ENCODE peak calls at places on chromosome 19, in four cellular contexts. K is EL, M is T-cell, D is head of caudate nucleus. H is an unnamed sample.

GRCh38 chr19:53195265-53195879 is 2.2 kb upstream of the ZNF665 start:
- DNase-seq in K (peak), M (peak), D (peak), H (peak)

GRCh38 chr19:5022066-5022860 is 53.4 kb downstream of the KDM4B start:
- DNase-seq in K (no peak), M (no peak), D (no peak), H (no peak)

GRCh38 chr19:12938536-12939291 is at the start of gene CALR:
- DNase-seq in K (peak), M (peak), D (no peak), H (no peak)

GRCh38 chr19:5624154-5624663 is 1.3 kb downstream of the SAFB start:
- DNase-seq in K (peak), M (no peak), D (peak), H (no peak)

GRCh38 chr19:46828484-46828883 is 22.2 kb downstream of the AP2S1 start:
- DNase-seq in K (peak), M (no peak), D (no peak), H (no peak)

GRCh38 chr19:50759886-50760285 is 10.4 kb upstream of the GPR32 start:
- DNase-seq in K (peak), M (no peak), D (no peak), H (no peak)

GRCh38 chr19:8445488-8446001 is 770 bp downstream of the HNRNPM start:
- DNase-seq in K (peak), M (peak), D (peak), H (no peak)

GRCh38 chr19:28705008-28705407 is 507.9 kb downstream of the UQCRFS1 start:
- DNase-seq in K (peak), M (no peak), D (no peak), H (no peak)

GRCh38 chr19:3282155-3282554 is 57.7 kb downstream of the CELF5 start:
- DNase-seq in K (no peak), M (no peak), D (no peak), H (no peak)

GRCh38 chr19:17441241-17442135 is 7.0 kb downstream of the TMEM221 start:
- DNase-seq in K (peak), M (no peak), D (no peak), H (no peak)

GRCh38 chr19:49019242-49019932 is 2.5 kb upstream of the LHB start:
- DNase-seq in K (peak), M (peak), D (peak), H (peak)

GRCh38 chr19:7010722-7011593 is 10.3 kb downstream of the MBD3L2B start:
- DNase-seq in K (no peak), M (no peak), D (no peak), H (no peak)

GRCh38 chr19:43809762-43810696 is 7.8 kb upstream of the LYPD5 start:
- DNase-seq in K (peak), M (no peak), D (no peak), H (peak)

GRCh38 chr19:29617336-29618266 is 11.5 kb downstream of the POP4 start:
- DNase-seq in K (no peak), M (no peak), D (no peak), H (no peak)

GRCh38 chr19:49875801-49876421 is 1.2 kb downstream of the AKT1S1 start:
- DNase-seq in K (peak), M (peak), D (peak), H (no peak)

GRCh38 chr19:40241809-40242384 is 15.4 kb upstream of the CCNP start:
- DNase-seq in K (no peak), M (no peak), D (peak), H (no peak)

GRCh38 chr19:277581-278165 is 13.5 kb downstream of the PLPP2 start:
- DNase-seq in K (no peak), M (no peak), D (no peak), H (no peak)

GRCh38 chr19:45057444-45057843 is 18.6 kb downstream of the CLASRP start:
- DNase-seq in K (no peak), M (no peak), D (no peak), H (no peak)

GRCh38 chr19:52297601-52298358 is 811 bp downstream of the ZNF480 start:
- DNase-seq in K (peak), M (no peak), D (peak), H (no peak)

GRCh38 chr19:48556163-48556562 is 4.2 kb downstream of the SULT2B1 start:
- DNase-seq in K (peak), M (no peak), D (no peak), H (no peak)

GRCh38 chr19:40831502-40832430 is 18.5 kb downstream of the CYP2A6 start:
- DNase-seq in K (peak), M (no peak), D (no peak), H (no peak)

GRCh38 chr19:4414800-4415251 is 12.4 kb downstream of the CHAF1A start:
- DNase-seq in K (no peak), M (no peak), D (no peak), H (no peak)

GRCh38 chr19:36030264-36031148 is 2.2 kb downstream of the CLIP3 start:
- DNase-seq in K (peak), M (no peak), D (no peak), H (no peak)

GRCh38 chr19:10316229-10317044 is 622 bp upstream of the FDX2 start:
- DNase-seq in K (no peak), M (no peak), D (peak), H (no peak)

GRCh38 chr19:34088292-34088691 is 84.0 kb upstream of the LSM14A start:
- DNase-seq in K (peak), M (no peak), D (no peak), H (no peak)

GRCh38 chr19:3398114-3398899 is 31.9 kb downstream of the NFIC start:
- DNase-seq in K (no peak), M (no peak), D (peak), H (no peak)

GRCh38 chr19:15173746-15174404 is 26.9 kb downstream of the NOTCH3 start:
- DNase-seq in K (no peak), M (no peak), D (no peak), H (no peak)

GRCh38 chr19:18660051-18660910 is 23.2 kb upstream of the CRTC1 start:
- DNase-seq in K (peak), M (no peak), D (peak), H (no peak)

GRCh38 chr19:42284641-42285341 is 15.7 kb downstream of the CIC start:
- DNase-seq in K (no peak), M (no peak), D (peak), H (peak)

GRCh38 chr19:6801397-6802086 is 29.0 kb downstream of the VAV1 start:
- DNase-seq in K (peak), M (peak), D (peak), H (peak)

GRCh38 chr19:16113727-16114126 is 2.0 kb downstream of the RAB8A start:
- DNase-seq in K (no peak), M (no peak), D (no peak), H (no peak)

GRCh38 chr19:46678110-46678732 is 17.2 kb upstream of the DACT3 start:
- DNase-seq in K (peak), M (peak), D (no peak), H (peak)

GRCh38 chr19:31064486-31064885 is 284.8 kb downstream of the TSHZ3 start:
- DNase-seq in K (no peak), M (no peak), D (no peak), H (no peak)